ENCODE peak calls at places on chromosomes 7 and 10, in five cellular contexts. S is CD4-positive, CD25-positive, alpha-beta regulatory T cell; U is DMS153; J is GDM1; B is memory B cell. Q is an unnamed sample.
A peak's percentile ranks its signal among the peaks of the same experiment; 100 is the strongest.

GRCh38 chr7:28432105-28432504 is 19.8 kb downstream of the CREB5 start:
- DNase-seq in S (no peak), U (no peak), J (no peak), B (no peak), Q (no peak)

GRCh38 chr7:44223362-44224114 is 22.8 kb downstream of the YKT6 start:
- DNase-seq in S (no peak), U (no peak), J (no peak), B (no peak), Q (no peak)

GRCh38 chr7:30136339-30136738 is 1.6 kb downstream of the MTURN start:
- DNase-seq in S (no peak), U (no peak), J (no peak), B (no peak), Q (no peak)

GRCh38 chr7:78130443-78131200 is 332.0 kb downstream of the PHTF2 start:
- DNase-seq in S (no peak), U (peak; percentile 28), J (no peak), B (no peak), Q (peak; percentile 38)

GRCh38 chr7:139619367-139619657 is 95.8 kb downstream of the CLEC2L start:
- DNase-seq in S (no peak), U (no peak), J (no peak), B (no peak), Q (peak; percentile 59)

GRCh38 chr7:103989200-103989784 is at the start of gene RELN:
- DNase-seq in S (peak; percentile 4), U (peak; percentile 24), J (no peak), B (no peak), Q (peak; percentile 19)

GRCh38 chr10:78974409-78975317 is 94.1 kb upstream of the ZMIZ1 start:
- DNase-seq in S (peak; percentile 22), U (peak; percentile 65), J (peak; percentile 51), B (no peak), Q (peak; percentile 99)

GRCh38 chr10:78028438-78029293 is 649 bp downstream of the POLR3A start:
- DNase-seq in S (peak; percentile 56), U (no peak), J (no peak), B (no peak), Q (peak; percentile 75)

GRCh38 chr7:132575336-132575986 is 809 bp downstream of the PLXNA4 start:
- DNase-seq in S (no peak), U (no peak), J (peak; percentile 15), B (no peak), Q (peak; percentile 29)

GRCh38 chr10:35215107-35215506 is 88.5 kb downstream of the CREM start:
- DNase-seq in S (no peak), U (no peak), J (no peak), B (no peak), Q (no peak)

GRCh38 chr10:75655791-75656451 is 224.5 kb downstream of the LRMDA start:
- DNase-seq in S (no peak), U (no peak), J (no peak), B (no peak), Q (peak; percentile 49)

GRCh38 chr10:89001024-89001423 is 10.4 kb downstream of the FAS start:
- DNase-seq in S (peak; percentile 64), U (no peak), J (no peak), B (no peak), Q (no peak)

GRCh38 chr7:45990276-45990675 is 69.2 kb upstream of the IGFBP3 start:
- DNase-seq in S (no peak), U (no peak), J (no peak), B (no peak), Q (no peak)

GRCh38 chr7:84264341-84264740 is 69.8 kb upstream of the SEMA3A start:
- DNase-seq in S (no peak), U (no peak), J (no peak), B (no peak), Q (no peak)

GRCh38 chr10:4902571-4903011 is 60.6 kb upstream of the AKR1C1 start:
- DNase-seq in S (peak; percentile 9), U (no peak), J (no peak), B (no peak), Q (no peak)

GRCh38 chr10:14617850-14618249 is 156.8 kb downstream of the FAM107B start:
- DNase-seq in S (no peak), U (no peak), J (peak; percentile 14), B (no peak), Q (peak; percentile 30)

GRCh38 chr7:123070702-123071286 is 75.3 kb upstream of the TAS2R16 start:
- DNase-seq in S (no peak), U (no peak), J (no peak), B (no peak), Q (peak; percentile 29)

GRCh38 chr10:103653581-103654020 is 160.1 kb downstream of the NEURL1 start:
- DNase-seq in S (no peak), U (peak; percentile 92), J (no peak), B (no peak), Q (no peak)

GRCh38 chr7:40175725-40176510 is 41.1 kb downstream of the SUGCT start:
- DNase-seq in S (no peak), U (no peak), J (no peak), B (no peak), Q (no peak)

GRCh38 chr7:131327049-131327625 is 539 bp upstream of the MKLN1 start:
- DNase-seq in S (no peak), U (no peak), J (no peak), B (no peak), Q (peak; percentile 91)

GRCh38 chr10:75396861-75397570 is 4.5 kb downstream of the ZNF503 start:
- DNase-seq in S (no peak), U (no peak), J (no peak), B (no peak), Q (peak; percentile 56)

GRCh38 chr10:48932831-48933670 is 6.6 kb downstream of the LRRC18 start:
- DNase-seq in S (no peak), U (no peak), J (no peak), B (no peak), Q (no peak)

GRCh38 chr7:29565982-29566746 is 2.5 kb downstream of the PRR15 start:
- DNase-seq in S (no peak), U (no peak), J (no peak), B (no peak), Q (no peak)

GRCh38 chr10:97069026-97069425 is 116.7 kb downstream of the SLIT1 start:
- DNase-seq in S (no peak), U (no peak), J (no peak), B (no peak), Q (no peak)

GRCh38 chr7:91894781-91895480 is 14.4 kb upstream of the MTERF1 start:
- DNase-seq in S (no peak), U (no peak), J (no peak), B (no peak), Q (peak; percentile 67)

GRCh38 chr7:130272456-130273080 is 5.9 kb downstream of the CPA2 start:
- DNase-seq in S (no peak), U (peak; percentile 63), J (peak; percentile 31), B (no peak), Q (peak; percentile 26)

GRCh38 chr10:122911889-122912484 is 1.6 kb downstream of the FAM24A start:
- DNase-seq in S (peak; percentile 47), U (no peak), J (peak; percentile 5), B (peak; percentile 51), Q (peak; percentile 41)

GRCh38 chr10:86284355-86285105 is 82.1 kb downstream of the GRID1 start:
- DNase-seq in S (no peak), U (no peak), J (no peak), B (no peak), Q (no peak)

GRCh38 chr10:50600831-50601466 is 22.8 kb downstream of the SGMS1 start:
- DNase-seq in S (no peak), U (no peak), J (no peak), B (no peak), Q (peak; percentile 12)

GRCh38 chr10:23399701-23400144 is 39.2 kb upstream of the OTUD1 start:
- DNase-seq in S (no peak), U (no peak), J (no peak), B (no peak), Q (peak; percentile 95)

GRCh38 chr7:117951711-117952280 is 78.6 kb upstream of the CTTNBP2 start:
- DNase-seq in S (no peak), U (peak; percentile 26), J (no peak), B (no peak), Q (no peak)